ENCODE peak calls at places on chromosomes 16 and 17, in four cellular contexts. One of them, this sample, is unnamed.

GRCh38 chr16:28089992-28090365 is 26.5 kb upstream of the GSG1L start:
- DNase-seq in dorsolateral prefrontal cortex: no peak
- DNase-seq in OCI-LY7: no peak
- DNase-seq in astrocyte of the spinal cord: no peak
- DNase-seq in this sample: no peak

GRCh38 chr16:85347213-85347591 is 234.9 kb upstream of the CIBAR2 start:
- DNase-seq in dorsolateral prefrontal cortex: no peak
- DNase-seq in OCI-LY7: no peak
- DNase-seq in astrocyte of the spinal cord: no peak
- DNase-seq in this sample: peak; percentile 15

GRCh38 chr16:12901597-12902436 is at the start of gene SHISA9:
- DNase-seq in dorsolateral prefrontal cortex: no peak
- DNase-seq in OCI-LY7: no peak
- DNase-seq in astrocyte of the spinal cord: no peak
- DNase-seq in this sample: no peak

GRCh38 chr17:37802712-37803416 is 58.0 kb upstream of the HNF1B start:
- DNase-seq in dorsolateral prefrontal cortex: no peak
- DNase-seq in OCI-LY7: no peak
- DNase-seq in astrocyte of the spinal cord: peak; percentile 87
- DNase-seq in this sample: peak; percentile 72

GRCh38 chr17:4316648-4317047 is 49.8 kb downstream of the UBE2G1 start:
- DNase-seq in dorsolateral prefrontal cortex: no peak
- DNase-seq in OCI-LY7: no peak
- DNase-seq in astrocyte of the spinal cord: no peak
- DNase-seq in this sample: no peak

GRCh38 chr17:72102366-72102765 is 18.5 kb upstream of the SOX9 start:
- DNase-seq in dorsolateral prefrontal cortex: no peak
- DNase-seq in OCI-LY7: no peak
- DNase-seq in astrocyte of the spinal cord: no peak
- DNase-seq in this sample: no peak

GRCh38 chr16:85507342-85507741 is 105.8 kb upstream of the GSE1 start:
- DNase-seq in dorsolateral prefrontal cortex: no peak
- DNase-seq in OCI-LY7: no peak
- DNase-seq in astrocyte of the spinal cord: no peak
- DNase-seq in this sample: no peak

GRCh38 chr17:81189670-81190530 is 23.9 kb upstream of the AATK start:
- DNase-seq in dorsolateral prefrontal cortex: peak; percentile 66
- DNase-seq in OCI-LY7: no peak
- DNase-seq in astrocyte of the spinal cord: no peak
- DNase-seq in this sample: no peak

GRCh38 chr17:42512246-42512645 is 23.8 kb upstream of the NAGLU start:
- DNase-seq in dorsolateral prefrontal cortex: no peak
- DNase-seq in OCI-LY7: no peak
- DNase-seq in astrocyte of the spinal cord: no peak
- DNase-seq in this sample: no peak

GRCh38 chr17:32769846-32770245 is 107.1 kb downstream of the MYO1D start:
- DNase-seq in dorsolateral prefrontal cortex: no peak
- DNase-seq in OCI-LY7: no peak
- DNase-seq in astrocyte of the spinal cord: no peak
- DNase-seq in this sample: peak; percentile 11

GRCh38 chr17:49353607-49354006 is 8.4 kb downstream of the ZNF652 start:
- DNase-seq in dorsolateral prefrontal cortex: no peak
- DNase-seq in OCI-LY7: no peak
- DNase-seq in astrocyte of the spinal cord: no peak
- DNase-seq in this sample: no peak

GRCh38 chr16:10964891-10965326 is 20.5 kb downstream of the CLEC16A start:
- DNase-seq in dorsolateral prefrontal cortex: no peak
- DNase-seq in OCI-LY7: no peak
- DNase-seq in astrocyte of the spinal cord: no peak
- DNase-seq in this sample: no peak

GRCh38 chr16:54655171-54655590 is 275.5 kb upstream of the IRX5 start:
- DNase-seq in dorsolateral prefrontal cortex: no peak
- DNase-seq in OCI-LY7: no peak
- DNase-seq in astrocyte of the spinal cord: peak; percentile 51
- DNase-seq in this sample: peak; percentile 50

GRCh38 chr17:17349724-17350106 is 46.5 kb downstream of the NT5M start:
- DNase-seq in dorsolateral prefrontal cortex: no peak
- DNase-seq in OCI-LY7: no peak
- DNase-seq in astrocyte of the spinal cord: no peak
- DNase-seq in this sample: no peak

GRCh38 chr17:9247401-9247938 is 226.2 kb downstream of the NTN1 start:
- DNase-seq in dorsolateral prefrontal cortex: no peak
- DNase-seq in OCI-LY7: no peak
- DNase-seq in astrocyte of the spinal cord: no peak
- DNase-seq in this sample: no peak

GRCh38 chr16:86012221-86012620 is 113.3 kb downstream of the IRF8 start:
- DNase-seq in dorsolateral prefrontal cortex: no peak
- DNase-seq in OCI-LY7: no peak
- DNase-seq in astrocyte of the spinal cord: no peak
- DNase-seq in this sample: no peak

GRCh38 chr16:175145-175949 is 1.1 kb upstream of the HBA1 start:
- DNase-seq in dorsolateral prefrontal cortex: no peak
- DNase-seq in OCI-LY7: no peak
- DNase-seq in astrocyte of the spinal cord: no peak
- DNase-seq in this sample: no peak

GRCh38 chr16:10992797-10993196 is 48.4 kb downstream of the CLEC16A start:
- DNase-seq in dorsolateral prefrontal cortex: no peak
- DNase-seq in OCI-LY7: no peak
- DNase-seq in astrocyte of the spinal cord: peak; percentile 84
- DNase-seq in this sample: peak; percentile 67

GRCh38 chr17:33667052-33667509 is 374.0 kb upstream of the ASIC2 start:
- DNase-seq in dorsolateral prefrontal cortex: no peak
- DNase-seq in OCI-LY7: no peak
- DNase-seq in astrocyte of the spinal cord: no peak
- DNase-seq in this sample: no peak

GRCh38 chr16:88957887-88958577 is 19.0 kb downstream of the CBFA2T3 start:
- DNase-seq in dorsolateral prefrontal cortex: no peak
- DNase-seq in OCI-LY7: no peak
- DNase-seq in astrocyte of the spinal cord: no peak
- DNase-seq in this sample: no peak

GRCh38 chr17:57993471-57994365 is 5.7 kb upstream of the VEZF1 start:
- DNase-seq in dorsolateral prefrontal cortex: no peak
- DNase-seq in OCI-LY7: peak; percentile 65
- DNase-seq in astrocyte of the spinal cord: no peak
- DNase-seq in this sample: no peak

GRCh38 chr17:15378243-15378642 is 36.8 kb upstream of the TEKT3 start:
- DNase-seq in dorsolateral prefrontal cortex: no peak
- DNase-seq in OCI-LY7: no peak
- DNase-seq in astrocyte of the spinal cord: no peak
- DNase-seq in this sample: no peak

GRCh38 chr16:56611281-56611833 is 3.0 kb downstream of the MT2A start:
- DNase-seq in dorsolateral prefrontal cortex: no peak
- DNase-seq in OCI-LY7: no peak
- DNase-seq in astrocyte of the spinal cord: peak; percentile 34
- DNase-seq in this sample: peak; percentile 59

GRCh38 chr17:71760062-71760720 is 360.6 kb upstream of the SOX9 start:
- DNase-seq in dorsolateral prefrontal cortex: no peak
- DNase-seq in OCI-LY7: no peak
- DNase-seq in astrocyte of the spinal cord: peak; percentile 72
- DNase-seq in this sample: no peak

GRCh38 chr16:83727751-83728352 is 79.9 kb upstream of the HSBP1 start:
- DNase-seq in dorsolateral prefrontal cortex: no peak
- DNase-seq in OCI-LY7: no peak
- DNase-seq in astrocyte of the spinal cord: no peak
- DNase-seq in this sample: no peak

GRCh38 chr16:84514874-84515835 is 10.7 kb upstream of the MEAK7 start:
- DNase-seq in dorsolateral prefrontal cortex: peak; percentile 42
- DNase-seq in OCI-LY7: peak; percentile 76
- DNase-seq in astrocyte of the spinal cord: no peak
- DNase-seq in this sample: no peak

GRCh38 chr17:82299452-82299851 is 18.0 kb downstream of the CD7 start:
- DNase-seq in dorsolateral prefrontal cortex: no peak
- DNase-seq in OCI-LY7: no peak
- DNase-seq in astrocyte of the spinal cord: no peak
- DNase-seq in this sample: no peak

GRCh38 chr17:901964-902363 is 77.6 kb downstream of the NXN start:
- DNase-seq in dorsolateral prefrontal cortex: no peak
- DNase-seq in OCI-LY7: no peak
- DNase-seq in astrocyte of the spinal cord: no peak
- DNase-seq in this sample: no peak

GRCh38 chr17:51651513-51652298 is 391.4 kb downstream of the UTP18 start:
- DNase-seq in dorsolateral prefrontal cortex: no peak
- DNase-seq in OCI-LY7: no peak
- DNase-seq in astrocyte of the spinal cord: no peak
- DNase-seq in this sample: no peak

GRCh38 chr17:42564815-42565522 is 1.9 kb upstream of the MLX start:
- DNase-seq in dorsolateral prefrontal cortex: no peak
- DNase-seq in OCI-LY7: no peak
- DNase-seq in astrocyte of the spinal cord: no peak
- DNase-seq in this sample: no peak

GRCh38 chr17:15392326-15392739 is 50.9 kb upstream of the TEKT3 start:
- DNase-seq in dorsolateral prefrontal cortex: no peak
- DNase-seq in OCI-LY7: no peak
- DNase-seq in astrocyte of the spinal cord: peak; percentile 89
- DNase-seq in this sample: peak; percentile 73

GRCh38 chr16:84315422-84315821 is 20.7 kb downstream of the WFDC1 start:
- DNase-seq in dorsolateral prefrontal cortex: no peak
- DNase-seq in OCI-LY7: no peak
- DNase-seq in astrocyte of the spinal cord: no peak
- DNase-seq in this sample: no peak

GRCh38 chr16:87611456-87611855 is 9.1 kb downstream of the JPH3 start:
- DNase-seq in dorsolateral prefrontal cortex: no peak
- DNase-seq in OCI-LY7: no peak
- DNase-seq in astrocyte of the spinal cord: no peak
- DNase-seq in this sample: no peak

GRCh38 chr16:8768701-8769100 is 28.7 kb downstream of the TMEM186 start:
- DNase-seq in dorsolateral prefrontal cortex: no peak
- DNase-seq in OCI-LY7: no peak
- DNase-seq in astrocyte of the spinal cord: no peak
- DNase-seq in this sample: no peak

GRCh38 chr17:5418858-5419355 is 555 bp downstream of the NUP88 start:
- DNase-seq in dorsolateral prefrontal cortex: no peak
- DNase-seq in OCI-LY7: peak; percentile 96
- DNase-seq in astrocyte of the spinal cord: no peak
- DNase-seq in this sample: peak; percentile 39

GRCh38 chr16:71896688-71897368 is 1.5 kb downstream of the IST1 start:
- DNase-seq in dorsolateral prefrontal cortex: no peak
- DNase-seq in OCI-LY7: no peak
- DNase-seq in astrocyte of the spinal cord: no peak
- DNase-seq in this sample: no peak

GRCh38 chr16:64437706-64438329 is 684.0 kb downstream of the CDH11 start:
- DNase-seq in dorsolateral prefrontal cortex: no peak
- DNase-seq in OCI-LY7: no peak
- DNase-seq in astrocyte of the spinal cord: no peak
- DNase-seq in this sample: no peak

GRCh38 chr17:80955078-80955477 is 36.6 kb upstream of the CHMP6 start:
- DNase-seq in dorsolateral prefrontal cortex: no peak
- DNase-seq in OCI-LY7: no peak
- DNase-seq in astrocyte of the spinal cord: no peak
- DNase-seq in this sample: no peak

GRCh38 chr17:2709173-2709661 is 2.3 kb downstream of the CLUH start:
- DNase-seq in dorsolateral prefrontal cortex: no peak
- DNase-seq in OCI-LY7: peak; percentile 68
- DNase-seq in astrocyte of the spinal cord: no peak
- DNase-seq in this sample: no peak
- H3K4me3 ChIP-seq in dorsolateral prefrontal cortex: no peak overlapping the region
- H3K4me3 ChIP-seq in OCI-LY7: peak overlapping the region; percentile 100
- H3K4me3 ChIP-seq in astrocyte of the spinal cord: no peak overlapping the region
- H3K4me3 ChIP-seq in this sample: no peak overlapping the region

GRCh38 chr17:27747462-27748359 is 52.6 kb downstream of the NOS2 start:
- DNase-seq in dorsolateral prefrontal cortex: no peak
- DNase-seq in OCI-LY7: no peak
- DNase-seq in astrocyte of the spinal cord: no peak
- DNase-seq in this sample: no peak
- TF ChIP-seq CTCF in dorsolateral prefrontal cortex: no peak
- TF ChIP-seq CTCF in OCI-LY7: peak; percentile 52
- TF ChIP-seq CTCF in astrocyte of the spinal cord: peak; percentile 23
- TF ChIP-seq CTCF in this sample: peak; percentile 39

GRCh38 chr17:77478281-77478680 is 337.5 kb downstream of the SEC14L1 start:
- DNase-seq in dorsolateral prefrontal cortex: no peak
- DNase-seq in OCI-LY7: no peak
- DNase-seq in astrocyte of the spinal cord: no peak
- DNase-seq in this sample: no peak

GRCh38 chr17:77478899-77479298 is 338.1 kb downstream of the SEC14L1 start:
- DNase-seq in dorsolateral prefrontal cortex: no peak
- DNase-seq in OCI-LY7: no peak
- DNase-seq in astrocyte of the spinal cord: no peak
- DNase-seq in this sample: no peak

GRCh38 chr17:77476006-77476405 is 335.2 kb downstream of the SEC14L1 start:
- DNase-seq in dorsolateral prefrontal cortex: no peak
- DNase-seq in OCI-LY7: no peak
- DNase-seq in astrocyte of the spinal cord: no peak
- DNase-seq in this sample: no peak

GRCh38 chr17:77476498-77476897 is 335.7 kb downstream of the SEC14L1 start:
- DNase-seq in dorsolateral prefrontal cortex: no peak
- DNase-seq in OCI-LY7: no peak
- DNase-seq in astrocyte of the spinal cord: no peak
- DNase-seq in this sample: no peak

DNA sequence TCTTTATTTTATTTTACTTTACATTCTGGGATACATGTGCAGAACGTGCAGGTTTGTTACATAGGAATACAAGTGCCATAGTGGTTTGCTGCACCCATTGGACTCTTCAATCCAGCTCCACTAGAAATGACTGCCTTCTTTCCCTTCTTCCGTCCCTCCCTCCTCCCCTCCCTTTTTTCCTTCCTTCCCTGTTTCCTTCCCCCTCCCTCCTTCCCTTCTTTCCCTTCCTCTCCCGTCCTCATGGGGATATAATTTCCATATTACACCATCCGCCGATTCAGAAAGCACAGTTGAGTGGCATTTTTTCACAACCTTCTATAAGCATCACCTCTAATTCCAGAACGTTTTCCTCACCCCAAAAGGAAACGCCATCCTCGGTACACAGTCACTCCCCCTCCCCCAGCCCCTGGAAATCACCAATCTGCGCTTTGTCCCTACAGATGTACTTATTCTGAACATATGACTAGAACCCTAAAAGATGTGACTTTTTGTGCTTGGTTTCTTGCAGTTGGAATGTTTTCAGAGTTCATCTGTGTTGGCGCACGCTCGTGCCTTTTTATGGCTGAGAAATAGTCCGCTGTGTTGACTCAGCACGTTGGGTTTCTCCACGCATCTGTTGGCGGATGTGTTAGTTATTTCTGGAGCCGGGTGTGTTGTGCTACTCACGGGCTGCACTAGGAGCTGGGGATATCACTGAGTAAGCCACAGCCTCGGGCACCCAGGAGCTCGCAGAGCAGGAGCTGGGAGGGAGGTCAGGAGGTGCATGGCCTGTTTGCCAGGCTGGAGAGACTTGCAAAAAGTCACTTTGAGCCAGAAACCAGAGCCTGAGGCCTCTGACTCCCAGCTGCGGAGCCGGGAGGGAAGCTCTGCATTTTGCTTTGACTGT is 336.4 kb downstream of the SEC14L1 start:
- DNase-seq in dorsolateral prefrontal cortex: peak; percentile 69
- DNase-seq in OCI-LY7: peak; percentile 70
- DNase-seq in astrocyte of the spinal cord: peak; percentile 96
- DNase-seq in this sample: peak; percentile 94
- H3K4me3 ChIP-seq in dorsolateral prefrontal cortex: no peak overlapping the region
- H3K4me3 ChIP-seq in OCI-LY7: peak overlapping the region; percentile 13
- H3K4me3 ChIP-seq in astrocyte of the spinal cord: no peak overlapping the region
- H3K4me3 ChIP-seq in this sample: no peak overlapping the region

GRCh38 chr16:67393111-67393789 is at the start of gene TPPP3:
- DNase-seq in dorsolateral prefrontal cortex: peak; percentile 89
- DNase-seq in OCI-LY7: no peak
- DNase-seq in astrocyte of the spinal cord: peak; percentile 84
- DNase-seq in this sample: peak; percentile 73
- TF ChIP-seq CTCF in dorsolateral prefrontal cortex: peak; percentile 60
- TF ChIP-seq CTCF in OCI-LY7: no peak
- TF ChIP-seq CTCF in astrocyte of the spinal cord: peak; percentile 73
- TF ChIP-seq CTCF in this sample: peak; percentile 59